ENCODE peak calls at places on chromosomes 6 and 20, in eight cellular contexts. U is transverse colon, Y is endodermal cell, Z is GM20000, D is osteocyte, L is heart left ventricle, G is AG04450, J is H9. C is an unnamed sample.

GRCh38 chr6:31687860-31688693 is 7.2 kb upstream of the LY6G5C start:
- DNase-seq in U (no peak), Y (peak; percentile 59), Z (no peak), D (no peak), L (no peak), G (no peak), J (no peak), C (no peak)

GRCh38 chr6:109007521-109007920 is 87.1 kb downstream of the SESN1 start:
- DNase-seq in U (no peak), Y (no peak), Z (no peak), D (no peak), L (no peak), G (no peak), J (no peak), C (no peak)

GRCh38 chr6:132763269-132763668 is 5.6 kb upstream of the VNN2 start:
- DNase-seq in U (peak; percentile 29), Y (peak; percentile 45), Z (peak; percentile 63), D (no peak), L (no peak), G (no peak), J (no peak), C (peak; percentile 22)

GRCh38 chr6:1601616-1602355 is 7.9 kb upstream of the FOXC1 start:
- DNase-seq in U (no peak), Y (peak; percentile 42), Z (no peak), D (no peak), L (no peak), G (no peak), J (no peak), C (no peak)

GRCh38 chr6:43667245-43668150 is 20.1 kb downstream of the MRPS18A start:
- DNase-seq in U (peak; percentile 93), Y (peak; percentile 98), Z (peak; percentile 82), D (peak; percentile 94), L (peak; percentile 81), G (no peak), J (peak; percentile 92), C (peak; percentile 94)

GRCh38 chr20:24531626-24532419 is 62.4 kb downstream of the SYNDIG1 start:
- DNase-seq in U (no peak), Y (no peak), Z (no peak), D (no peak), L (no peak), G (no peak), J (no peak), C (no peak)

GRCh38 chr6:80543151-80543550 is 436.7 kb downstream of the BCKDHB start:
- DNase-seq in U (no peak), Y (no peak), Z (no peak), D (no peak), L (no peak), G (no peak), J (no peak), C (no peak)

GRCh38 chr6:17902953-17903352 is 84.5 kb downstream of the KIF13A start:
- DNase-seq in U (no peak), Y (no peak), Z (no peak), D (no peak), L (no peak), G (no peak), J (no peak), C (no peak)

GRCh38 chr6:41469156-41469950 is 76.8 kb upstream of the FOXP4 start:
- DNase-seq in U (no peak), Y (no peak), Z (no peak), D (no peak), L (no peak), G (no peak), J (no peak), C (no peak)

GRCh38 chr20:22775256-22775655 is 190.9 kb upstream of the FOXA2 start:
- DNase-seq in U (no peak), Y (no peak), Z (no peak), D (no peak), L (no peak), G (no peak), J (no peak), C (no peak)

GRCh38 chr6:28167068-28167467 is 25.4 kb downstream of the ZKSCAN8 start:
- DNase-seq in U (no peak), Y (no peak), Z (no peak), D (no peak), L (no peak), G (peak; percentile 13), J (no peak), C (no peak)

GRCh38 chr6:1598886-1599285 is 10.8 kb upstream of the FOXC1 start:
- DNase-seq in U (no peak), Y (no peak), Z (no peak), D (no peak), L (no peak), G (no peak), J (no peak), C (no peak)

GRCh38 chr6:165106261-165106660 is 203.1 kb downstream of the C6orf118 start:
- DNase-seq in U (no peak), Y (no peak), Z (no peak), D (no peak), L (no peak), G (no peak), J (no peak), C (no peak)

GRCh38 chr6:75012018-75012417 is 193.8 kb downstream of the COL12A1 start:
- DNase-seq in U (no peak), Y (no peak), Z (no peak), D (no peak), L (no peak), G (no peak), J (no peak), C (no peak)

GRCh38 chr6:95294047-95294446 is 283.3 kb upstream of the MANEA start:
- DNase-seq in U (no peak), Y (no peak), Z (no peak), D (no peak), L (no peak), G (no peak), J (no peak), C (no peak)

GRCh38 chr20:57661201-57662027 is 41.2 kb upstream of the ZBP1 start:
- DNase-seq in U (peak; percentile 5), Y (peak; percentile 38), Z (no peak), D (no peak), L (peak; percentile 17), G (no peak), J (peak; percentile 22), C (no peak)

GRCh38 chr6:169008641-169009040 is 245.0 kb downstream of the THBS2 start:
- DNase-seq in U (no peak), Y (no peak), Z (no peak), D (no peak), L (no peak), G (no peak), J (no peak), C (no peak)

GRCh38 chr20:4951299-4951698 is 50.0 kb downstream of the SLC23A2 start:
- DNase-seq in U (no peak), Y (no peak), Z (no peak), D (no peak), L (peak; percentile 29), G (no peak), J (no peak), C (no peak)

GRCh38 chr6:151783692-151784091 is 23.8 kb upstream of the ESR1 start:
- DNase-seq in U (no peak), Y (no peak), Z (no peak), D (no peak), L (no peak), G (no peak), J (no peak), C (no peak)

GRCh38 chr6:149648148-149649145 is at the start of gene KATNA1:
- DNase-seq in U (peak; percentile 94), Y (peak; percentile 98), Z (peak; percentile 95), D (peak; percentile 93), L (peak; percentile 90), G (peak; percentile 10), J (peak; percentile 95), C (peak; percentile 89)

GRCh38 chr6:35727206-35727934 is 9.5 kb upstream of the ARMC12 start:
- DNase-seq in U (peak; percentile 88), Y (peak; percentile 89), Z (no peak), D (peak; percentile 92), L (peak; percentile 76), G (no peak), J (peak; percentile 77), C (peak; percentile 55)

GRCh38 chr20:7589164-7589563 is 351.1 kb downstream of the HAO1 start:
- DNase-seq in U (no peak), Y (no peak), Z (no peak), D (no peak), L (no peak), G (no peak), J (no peak), C (no peak)
- TF ChIP-seq CTCF in U (no peak), Y (no peak), Z (no peak), D (no peak), L (no peak), G (no peak), J (no peak), C (no peak)

GRCh38 chr6:141077355-141078333 is 1055.1 kb upstream of the GJE1 start:
- DNase-seq in U (no peak), Y (peak; percentile 80), Z (peak; percentile 3), D (no peak), L (no peak), G (no peak), J (peak; percentile 74), C (peak; percentile 32)
- TF ChIP-seq CTCF in U (no peak), Y (peak; percentile 73), Z (no peak), D (peak; percentile 32), L (no peak), G (peak; percentile 30), J (peak; percentile 68), C (peak; percentile 26)

GRCh38 chr6:170150590-170150945 is 140.3 kb downstream of the DLL1 start:
- DNase-seq in U (no peak), Y (peak; percentile 38), Z (no peak), D (no peak), L (no peak), G (no peak), J (no peak), C (no peak)
- TF ChIP-seq CTCF in U (no peak), Y (peak; percentile 28), Z (no peak), D (no peak), L (no peak), G (no peak), J (no peak), C (no peak)

GRCh38 chr20:62395311-62396242 is 8.7 kb downstream of the RPS21 start:
- DNase-seq in U (no peak), Y (no peak), Z (no peak), D (no peak), L (no peak), G (no peak), J (no peak), C (peak; percentile 57)
- TF ChIP-seq CTCF in U (no peak), Y (peak; percentile 29), Z (no peak), D (no peak), L (no peak), G (no peak), J (peak; percentile 38), C (peak; percentile 37)

GRCh38 chr6:137134483-137134882 is 39.0 kb downstream of the IL22RA2 start:
- DNase-seq in U (no peak), Y (no peak), Z (no peak), D (no peak), L (no peak), G (no peak), J (no peak), C (no peak)

GRCh38 chr6:137133136-137133535 is 40.3 kb downstream of the IL22RA2 start:
- DNase-seq in U (no peak), Y (peak; percentile 55), Z (no peak), D (no peak), L (no peak), G (no peak), J (peak; percentile 61), C (no peak)

GRCh38 chr6:137136065-137136464 is 37.4 kb downstream of the IL22RA2 start:
- DNase-seq in U (no peak), Y (no peak), Z (no peak), D (no peak), L (no peak), G (no peak), J (no peak), C (no peak)
- TF ChIP-seq CTCF in U (no peak), Y (no peak), Z (no peak), D (peak; percentile 34), L (peak; percentile 45), G (peak; percentile 32), J (peak; percentile 32), C (no peak)

GRCh38 chr6:33049323-33049722 is 24.1 kb downstream of the HLA-DPA1 start:
- DNase-seq in U (no peak), Y (peak; percentile 52), Z (no peak), D (no peak), L (no peak), G (no peak), J (peak; percentile 39), C (no peak)
- TF ChIP-seq CTCF in U (no peak), Y (peak; percentile 67), Z (no peak), D (no peak), L (peak; percentile 29), G (peak; percentile 18), J (peak; percentile 61), C (no peak)